ENCODE peak calls at places on chromosomes 5 and 9, in five cellular contexts. T is stomach, Z is amniotic stem cell, I is fibroblast of lung, C is anterior cingulate cortex. L is an unnamed sample.

GRCh38 chr9:89802809-89803355 is 198.1 kb downstream of the GADD45G start:
- DNase-seq in T (no peak), Z (no peak), I (peak), C (peak), L (no peak)

GRCh38 chr9:134189475-134190231 is 25.3 kb upstream of the RNU6ATAC start:
- DNase-seq in T (no peak), Z (no peak), I (peak), C (peak), L (no peak)

GRCh38 chr5:56683281-56683680 is 132.1 kb upstream of the MAP3K1 start:
- DNase-seq in T (no peak), Z (no peak), I (no peak), C (no peak), L (no peak)

GRCh38 chr9:98823666-98824334 is 16.3 kb downstream of the GALNT12 start:
- DNase-seq in T (no peak), Z (no peak), I (no peak), C (no peak), L (no peak)

GRCh38 chr5:35125746-35126145 is 78.0 kb upstream of the AGXT2 start:
- DNase-seq in T (no peak), Z (no peak), I (no peak), C (no peak), L (no peak)

GRCh38 chr9:128523199-128523925 is 18.8 kb downstream of the GLE1 start:
- DNase-seq in T (no peak), Z (no peak), I (peak), C (peak), L (no peak)

GRCh38 chr5:139473565-139473964 is 2.8 kb downstream of the SMIM33 start:
- DNase-seq in T (no peak), Z (no peak), I (no peak), C (no peak), L (peak)

GRCh38 chr9:93651521-93651950 is 75.2 kb downstream of the PHF2 start:
- DNase-seq in T (no peak), Z (no peak), I (no peak), C (no peak), L (no peak)

GRCh38 chr5:140151719-140152609 is 23.0 kb upstream of the CYSTM1 start:
- DNase-seq in T (no peak), Z (no peak), I (no peak), C (no peak), L (no peak)

L was measured in mammary epithelial cell.